ENCODE peak calls at places on chromosomes 13 and 19, in nine cellular contexts. X is neural progenitor cell, C is GM23248, Z is hepatocyte, L is GM23338, Y is OCI-LY7, H is MM.1S, D is PC-3, A is SK-N-SH. U is an unnamed sample.

GRCh38 chr19:51367565-51368365 is 1.0 kb downstream of the CLDND2 start:
- DNase-seq in X (peak), C (peak), Z (peak), L (peak), Y (peak), H (no peak), D (peak), A (peak), U (peak)

GRCh38 chr19:5130371-5131030 is 161.6 kb downstream of the KDM4B start:
- DNase-seq in X (no peak), C (no peak), Z (no peak), L (no peak), Y (peak), H (no peak), D (no peak), A (no peak), U (no peak)

GRCh38 chr13:34412817-34413365 is 529.2 kb upstream of the NBEA start:
- DNase-seq in X (no peak), C (peak), Z (no peak), L (no peak), Y (no peak), H (no peak), D (peak), A (no peak), U (no peak)

GRCh38 chr13:45385320-45385719 is 32.9 kb downstream of the SLC25A30 start:
- DNase-seq in X (no peak), C (no peak), Z (no peak), L (no peak), Y (no peak), H (no peak), D (no peak), A (no peak), U (no peak)

GRCh38 chr19:55623130-55623868 is 1.1 kb downstream of the ZNF784 start:
- DNase-seq in X (no peak), C (no peak), Z (no peak), L (no peak), Y (no peak), H (no peak), D (no peak), A (peak), U (no peak)

GRCh38 chr19:5809053-5809452 is 4.2 kb downstream of the NRTN start:
- DNase-seq in X (no peak), C (no peak), Z (peak), L (no peak), Y (no peak), H (no peak), D (no peak), A (no peak), U (no peak)

GRCh38 chr19:1514295-1514661 is 1.5 kb upstream of the ADAMTSL5 start:
- DNase-seq in X (no peak), C (no peak), Z (no peak), L (no peak), Y (no peak), H (no peak), D (no peak), A (no peak), U (no peak)

GRCh38 chr13:46165485-46166220 is 16.3 kb downstream of the LCP1 start:
- DNase-seq in X (no peak), C (no peak), Z (no peak), L (no peak), Y (peak), H (peak), D (peak), A (no peak), U (no peak)

GRCh38 chr13:34346626-34347025 is 528.7 kb downstream of the RFC3 start:
- DNase-seq in X (no peak), C (peak), Z (no peak), L (no peak), Y (no peak), H (no peak), D (no peak), A (no peak), U (no peak)

GRCh38 chr13:44155422-44156293 is 218.0 kb upstream of the SERP2 start:
- DNase-seq in X (peak), C (peak), Z (peak), L (peak), Y (no peak), H (no peak), D (no peak), A (no peak), U (no peak)
- TF ChIP-seq EZH2phosphoT487 in X (no peak), C (no peak), Z (no peak), L (no peak), Y (no peak), H (no peak), D (no peak), A (no peak), U (no peak)

DNA sequence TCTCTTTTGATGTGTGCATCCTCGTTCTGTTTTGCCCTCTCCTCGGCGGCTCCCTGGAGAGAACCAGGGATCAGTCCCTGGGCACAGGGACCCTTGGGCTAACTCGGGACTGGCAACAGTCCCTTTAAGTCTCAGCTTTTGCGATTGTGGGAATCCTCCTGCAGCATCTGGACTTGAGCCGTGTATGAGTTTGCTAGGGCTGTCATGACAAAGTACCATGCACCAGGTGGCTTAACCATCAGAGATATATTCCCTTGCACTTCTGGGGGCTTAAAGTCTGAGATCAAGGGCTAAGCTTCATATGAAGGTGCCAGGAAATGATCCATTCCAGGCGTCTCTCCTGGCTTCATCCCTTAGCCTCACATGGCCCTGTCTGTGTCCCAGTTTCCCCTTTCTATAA is 34.5 kb downstream of the ARHGEF18 start:
- DNase-seq in X (no peak), C (no peak), Z (no peak), L (no peak), Y (no peak), H (no peak), D (no peak), A (no peak), U (no peak)
- TF ChIP-seq EZH2phosphoT487 in X (no peak), C (no peak), Z (no peak), L (no peak), Y (no peak), H (no peak), D (no peak), A (no peak), U (no peak)

DNA sequence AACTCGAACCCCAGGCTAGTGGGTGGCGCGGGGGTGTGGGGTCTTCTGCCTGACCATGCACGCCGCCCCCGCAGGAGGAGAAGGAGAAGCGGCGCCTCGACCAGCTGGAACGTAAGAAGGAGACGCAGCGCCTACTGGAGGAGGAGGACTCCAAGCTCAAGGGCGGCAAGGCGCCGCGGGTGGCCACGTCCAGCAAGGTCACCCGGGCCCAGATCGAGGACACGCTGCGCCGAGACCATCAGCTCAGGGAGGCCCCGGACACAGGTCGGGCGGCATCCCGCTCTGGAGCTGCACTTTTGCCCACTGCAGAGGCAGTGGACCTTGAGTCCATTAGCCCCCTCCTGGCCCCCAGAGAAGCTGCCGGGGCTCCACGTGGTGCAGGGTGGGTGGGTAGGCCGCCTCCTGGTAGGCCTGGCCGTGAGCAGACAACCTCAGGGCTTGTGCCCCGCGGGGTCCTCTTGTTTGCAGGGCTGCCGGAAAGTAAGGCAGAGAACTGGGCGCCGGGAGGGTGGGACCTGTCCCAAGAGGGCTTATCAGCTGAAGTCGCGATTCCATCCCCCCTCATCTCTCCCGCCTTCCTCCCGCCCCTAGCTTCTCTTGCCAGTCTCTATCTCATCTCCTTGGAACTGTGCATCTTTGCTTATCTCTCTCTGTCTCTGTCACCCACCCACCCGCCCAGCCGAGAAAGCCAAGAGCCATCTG is 9.9 kb downstream of the CCDC124 start:
- DNase-seq in X (no peak), C (no peak), Z (no peak), L (peak), Y (no peak), H (no peak), D (no peak), A (no peak), U (no peak)
- TF ChIP-seq EZH2phosphoT487 in X (no peak), C (no peak), Z (no peak), L (no peak), Y (no peak), H (no peak), D (no peak), A (no peak), U (no peak)

GRCh38 chr13:85798999-85799646 is at the start of gene SLITRK6:
- DNase-seq in X (peak), C (peak), Z (peak), L (peak), Y (no peak), H (no peak), D (peak), A (peak), U (peak)
- TF ChIP-seq EZH2phosphoT487 in X (no peak), C (no peak), Z (no peak), L (no peak), Y (no peak), H (no peak), D (no peak), A (no peak), U (no peak)

DNA sequence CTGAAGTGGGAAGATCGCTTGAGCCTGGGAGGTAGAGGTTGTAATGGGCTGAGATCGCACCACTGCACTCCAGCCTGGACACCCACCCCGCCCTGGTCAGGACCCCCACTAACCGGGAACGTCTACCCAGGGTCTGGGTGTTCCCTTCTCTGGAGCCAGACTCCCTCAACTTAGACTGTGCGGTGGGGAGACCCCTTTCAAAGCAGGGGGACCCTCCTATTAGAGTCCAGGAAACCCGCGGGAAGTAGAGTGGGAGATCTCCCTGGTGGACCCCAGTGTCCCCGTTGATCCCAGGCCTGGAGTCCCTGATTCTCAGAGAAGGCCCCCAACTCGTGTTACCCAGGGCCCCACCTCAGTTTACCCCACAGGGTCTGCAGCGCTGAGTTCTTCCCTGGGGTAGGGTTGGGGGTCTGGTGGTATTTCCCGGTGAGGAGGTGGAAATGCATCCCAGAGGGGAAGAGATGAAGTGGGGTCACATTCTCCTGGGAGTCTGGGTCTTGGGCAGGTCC is 6.1 kb upstream of the ARRDC2 start:
- DNase-seq in X (no peak), C (no peak), Z (no peak), L (no peak), Y (no peak), H (no peak), D (no peak), A (peak), U (no peak)
- TF ChIP-seq EZH2phosphoT487 in X (no peak), C (no peak), Z (no peak), L (no peak), Y (no peak), H (no peak), D (no peak), A (no peak), U (no peak)